ENCODE peak calls at places on chromosomes 4 and X, in seven cellular contexts. E is uterus; K is small intestine; M is adipocyte; Y is fibroblast of lung; Z is CD4-positive, alpha-beta T cell; D is BE2C. F is an unnamed sample. For H3K27me3, the result is how much of the 10 kb centered on the place peaks cover.

GRCh38 chrX:63929608-63930007 is 144.6 kb upstream of the ARHGEF9 start:
- DNase-seq in Y (no peak), D (no peak), Z (no peak), E (no peak), M (no peak), K (no peak), F (no peak)

GRCh38 chr4:83589283-83589682 is 53.4 kb downstream of the GPAT3 start:
- DNase-seq in Z (no peak), D (no peak), Y (no peak), E (no peak), M (no peak), K (no peak), F (no peak)

GRCh38 chr4:94039226-94039625 is 168.4 kb upstream of the SMARCAD1 start:
- DNase-seq in Y (no peak), E (no peak), K (no peak), M (no peak), Z (no peak), D (no peak), F (no peak)

GRCh38 chr4:109846395-109847098 is 1.4 kb upstream of the LRIT3 start:
- DNase-seq in M (no peak), D (no peak), Y (no peak), Z (no peak), K (peak), E (no peak), F (no peak)

GRCh38 chr4:124596811-124597210 is 115.7 kb downstream of the ANKRD50 start:
- DNase-seq in E (no peak), K (no peak), D (no peak), Z (no peak), M (no peak), Y (no peak), F (no peak)

GRCh38 chrX:134512566-134512965 is 52.6 kb downstream of the HPRT1 start:
- DNase-seq in E (no peak), D (no peak), M (peak), Z (no peak), Y (peak), K (no peak), F (no peak)

GRCh38 chrX:69222103-69223090 is 57.1 kb upstream of the PJA1 start:
- DNase-seq in M (peak), K (peak), E (peak), Z (peak), Y (peak), D (peak), F (peak)

GRCh38 chr4:183493246-183493645 is 11.6 kb upstream of the ING2 start:
- DNase-seq in E (no peak), Z (no peak), Y (no peak), K (no peak), M (no peak), D (no peak), F (no peak)

GRCh38 chrX:18490816-18491215 is 65.4 kb downstream of the CDKL5 start:
- DNase-seq in K (no peak), D (no peak), E (no peak), M (no peak), Z (no peak), Y (no peak), F (no peak)

GRCh38 chr4:8862334-8862733 is 9.3 kb downstream of the HMX1 start:
- DNase-seq in D (no peak), E (no peak), K (no peak), M (no peak), Y (no peak), Z (no peak), F (no peak)
- H3K27me3 ChIP-seq in D (under half), E (under half), K (under half), M (half or more), Y (half or more), Z (half or more), F (half or more)

DNA sequence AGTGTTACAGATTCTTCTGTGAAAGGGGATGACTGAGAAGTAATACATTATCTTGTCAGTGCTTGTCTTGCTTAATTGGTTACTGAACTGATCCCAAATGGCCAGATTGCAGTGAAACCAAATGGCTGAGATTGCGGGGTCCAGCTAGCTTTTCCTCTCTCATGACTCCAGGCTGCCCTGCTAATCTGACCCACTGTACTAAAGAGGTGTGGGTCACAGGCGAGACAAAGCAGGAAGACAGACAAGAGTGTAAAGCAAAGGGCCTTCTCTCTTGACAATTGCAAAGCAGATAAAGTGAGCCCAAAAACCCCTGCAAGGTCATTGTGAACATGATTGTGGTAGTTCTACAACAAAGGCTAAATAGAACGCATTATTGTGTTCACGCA is 2.1 kb downstream of the TMEM150C start:
- DNase-seq in M (no peak), Z (no peak), E (no peak), K (no peak), D (no peak), Y (no peak), F (no peak)
- H3K27me3 ChIP-seq in M (under half), Z (under half), E (under half), K (under half), D (under half), Y (under half), F (under half)

DNA sequence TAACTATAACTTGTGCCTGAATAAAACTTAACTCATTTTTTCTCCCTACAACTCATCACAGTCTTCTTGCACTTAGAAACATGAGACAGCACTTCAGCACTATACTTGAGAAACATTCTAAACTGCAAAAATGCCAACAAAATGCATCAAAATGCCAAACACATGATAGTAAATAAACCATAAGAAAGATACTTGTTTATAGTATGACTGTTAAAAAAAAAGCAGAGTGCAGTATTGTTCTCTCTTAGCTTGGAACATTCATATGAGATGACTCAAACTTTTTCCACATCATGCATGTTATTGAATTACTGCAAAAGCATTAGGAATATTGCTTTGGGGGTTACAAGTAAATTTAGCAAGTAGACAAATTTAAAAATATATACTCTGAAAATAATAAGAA is 135.7 kb upstream of the ANXA10 start:
- DNase-seq in Y (peak), D (no peak), M (peak), Z (no peak), E (no peak), K (no peak), F (no peak)
- H3K27me3 ChIP-seq in Y (under half), D (under half), M (under half), Z (under half), E (under half), K (under half), F (under half)

GRCh38 chrX:130170752-130171445 is 863 bp upstream of the RAB33A start:
- DNase-seq in Z (peak), D (peak), E (peak), Y (no peak), M (peak), K (no peak), F (peak)
- H3K27me3 ChIP-seq in Z (under half), D (under half), E (under half), Y (under half), M (under half), K (under half), F (under half)

F was measured in H7.